ENCODE peak calls at places on chromosomes 1 and 21, in nine cellular contexts. One of them, this sample, is unnamed. For H3K27me3, the result is how much of the 10 kb centered on the place peaks cover.

GRCh38 chr1:197919523-197920301 is 2.5 kb downstream of the LHX9 start:
- DNase-seq in transverse colon: no peak
- DNase-seq in fibroblast of lung: no peak
- DNase-seq in mesendoderm: no peak
- DNase-seq in GM23248: no peak
- DNase-seq in lower lobe of right lung: peak
- DNase-seq in sigmoid colon: no peak
- DNase-seq in psoas muscle: no peak
- DNase-seq in thoracic aorta: no peak
- DNase-seq in this sample: no peak

GRCh38 chr1:67135354-67135753 is 584 bp upstream of the C1orf141 start:
- DNase-seq in lower lobe of right lung: no peak
- DNase-seq in transverse colon: no peak
- DNase-seq in sigmoid colon: no peak
- DNase-seq in fibroblast of lung: peak
- DNase-seq in psoas muscle: no peak
- DNase-seq in thoracic aorta: no peak
- DNase-seq in mesendoderm: no peak
- DNase-seq in GM23248: peak
- DNase-seq in this sample: no peak

GRCh38 chr1:75053207-75053606 is 81.0 kb upstream of the LHX8 start:
- DNase-seq in fibroblast of lung: no peak
- DNase-seq in transverse colon: no peak
- DNase-seq in thoracic aorta: no peak
- DNase-seq in sigmoid colon: no peak
- DNase-seq in GM23248: peak
- DNase-seq in mesendoderm: peak
- DNase-seq in psoas muscle: no peak
- DNase-seq in lower lobe of right lung: no peak
- DNase-seq in this sample: no peak

GRCh38 chr21:37176716-37177115 is 90.4 kb downstream of the VPS26C start:
- DNase-seq in lower lobe of right lung: no peak
- DNase-seq in transverse colon: no peak
- DNase-seq in thoracic aorta: no peak
- DNase-seq in fibroblast of lung: no peak
- DNase-seq in psoas muscle: no peak
- DNase-seq in mesendoderm: peak
- DNase-seq in sigmoid colon: no peak
- DNase-seq in GM23248: no peak
- DNase-seq in this sample: peak

GRCh38 chr1:232533328-232533727 is 96.6 kb downstream of the SIPA1L2 start:
- DNase-seq in GM23248: no peak
- DNase-seq in sigmoid colon: no peak
- DNase-seq in transverse colon: no peak
- DNase-seq in thoracic aorta: no peak
- DNase-seq in lower lobe of right lung: no peak
- DNase-seq in psoas muscle: no peak
- DNase-seq in mesendoderm: no peak
- DNase-seq in fibroblast of lung: no peak
- DNase-seq in this sample: no peak

GRCh38 chr1:98839840-98840239 is 164.8 kb downstream of the PLPPR5 start:
- DNase-seq in sigmoid colon: no peak
- DNase-seq in transverse colon: no peak
- DNase-seq in GM23248: peak
- DNase-seq in fibroblast of lung: peak
- DNase-seq in mesendoderm: no peak
- DNase-seq in thoracic aorta: no peak
- DNase-seq in psoas muscle: no peak
- DNase-seq in lower lobe of right lung: no peak
- DNase-seq in this sample: no peak

GRCh38 chr1:85171721-85172120 is 29.1 kb downstream of the SYDE2 start:
- DNase-seq in transverse colon: no peak
- DNase-seq in psoas muscle: no peak
- DNase-seq in fibroblast of lung: no peak
- DNase-seq in GM23248: no peak
- DNase-seq in mesendoderm: no peak
- DNase-seq in sigmoid colon: no peak
- DNase-seq in lower lobe of right lung: no peak
- DNase-seq in thoracic aorta: no peak
- DNase-seq in this sample: no peak

GRCh38 chr1:231636157-231636556 is 9.6 kb downstream of the DISC1 start:
- DNase-seq in fibroblast of lung: peak
- DNase-seq in GM23248: peak
- DNase-seq in lower lobe of right lung: no peak
- DNase-seq in thoracic aorta: no peak
- DNase-seq in sigmoid colon: no peak
- DNase-seq in mesendoderm: peak
- DNase-seq in transverse colon: no peak
- DNase-seq in psoas muscle: no peak
- DNase-seq in this sample: no peak

GRCh38 chr1:155210304-155210703 is 1.8 kb downstream of the MTX1 start:
- DNase-seq in psoas muscle: no peak
- DNase-seq in thoracic aorta: no peak
- DNase-seq in lower lobe of right lung: no peak
- DNase-seq in fibroblast of lung: no peak
- DNase-seq in transverse colon: no peak
- DNase-seq in mesendoderm: no peak
- DNase-seq in GM23248: no peak
- DNase-seq in sigmoid colon: no peak
- DNase-seq in this sample: no peak

GRCh38 chr1:40312238-40313205 is 4.6 kb downstream of the COL9A2 start:
- DNase-seq in GM23248: no peak
- DNase-seq in sigmoid colon: no peak
- DNase-seq in mesendoderm: no peak
- DNase-seq in transverse colon: peak
- DNase-seq in fibroblast of lung: no peak
- DNase-seq in psoas muscle: no peak
- DNase-seq in lower lobe of right lung: peak
- DNase-seq in thoracic aorta: no peak
- DNase-seq in this sample: no peak

GRCh38 chr1:17207540-17207939 is 2.6 kb downstream of the PADI1 start:
- DNase-seq in GM23248: no peak
- DNase-seq in thoracic aorta: no peak
- DNase-seq in transverse colon: no peak
- DNase-seq in fibroblast of lung: no peak
- DNase-seq in psoas muscle: no peak
- DNase-seq in lower lobe of right lung: no peak
- DNase-seq in mesendoderm: no peak
- DNase-seq in sigmoid colon: no peak
- DNase-seq in this sample: no peak

GRCh38 chr21:30227633-30228404 is 11.9 kb upstream of the CLDN8 start:
- DNase-seq in lower lobe of right lung: no peak
- DNase-seq in mesendoderm: no peak
- DNase-seq in GM23248: peak
- DNase-seq in thoracic aorta: no peak
- DNase-seq in fibroblast of lung: peak
- DNase-seq in sigmoid colon: no peak
- DNase-seq in psoas muscle: no peak
- DNase-seq in transverse colon: no peak
- DNase-seq in this sample: peak

DNA sequence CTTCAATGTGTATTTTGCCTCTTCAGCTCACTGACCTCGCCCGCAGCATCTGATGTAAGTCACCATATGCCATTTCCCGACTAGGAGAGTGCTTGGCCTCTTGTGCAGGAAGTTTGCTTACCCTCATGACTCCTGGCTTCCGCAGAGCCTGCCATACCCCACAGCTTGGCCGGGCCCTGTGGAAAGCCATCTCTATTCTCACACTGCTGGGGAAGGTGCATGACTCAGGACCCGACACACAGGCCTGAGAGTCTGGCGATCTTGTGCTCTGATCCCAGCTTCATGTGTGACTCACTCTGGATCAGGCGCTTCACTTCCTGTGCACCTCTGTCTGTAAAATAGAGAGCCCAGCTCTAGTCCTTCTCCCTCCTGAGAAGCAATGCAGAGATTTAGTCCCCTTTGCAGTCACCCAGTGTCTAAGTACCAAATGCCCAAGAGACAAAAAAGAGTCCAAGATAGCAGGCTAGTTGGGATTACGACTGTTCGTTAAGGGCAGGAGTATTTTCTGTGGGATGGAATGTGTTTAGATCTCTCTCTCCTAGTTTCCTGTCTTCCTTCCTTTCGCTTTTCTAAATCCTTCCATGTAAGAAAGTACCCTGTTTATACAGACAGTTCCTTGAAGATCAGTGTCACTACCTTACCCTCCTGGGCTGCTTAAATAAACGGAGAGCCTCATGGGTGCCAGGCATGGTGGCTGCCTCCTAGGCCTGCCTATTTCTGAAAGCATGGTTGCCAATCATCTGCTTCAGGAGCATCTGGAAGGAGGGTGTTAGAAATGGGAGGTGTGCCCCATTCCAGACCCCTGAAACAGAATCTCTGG is 62.8 kb upstream of the KIF26B start:
- DNase-seq in psoas muscle: peak
- DNase-seq in GM23248: peak
- DNase-seq in thoracic aorta: peak
- DNase-seq in fibroblast of lung: peak
- DNase-seq in transverse colon: no peak
- DNase-seq in lower lobe of right lung: peak
- DNase-seq in sigmoid colon: peak
- DNase-seq in mesendoderm: peak
- DNase-seq in this sample: peak
- H3K27me3 ChIP-seq in psoas muscle: under half
- H3K27me3 ChIP-seq in GM23248: under half
- H3K27me3 ChIP-seq in thoracic aorta: under half
- H3K27me3 ChIP-seq in fibroblast of lung: under half
- H3K27me3 ChIP-seq in transverse colon: under half
- H3K27me3 ChIP-seq in lower lobe of right lung: under half
- H3K27me3 ChIP-seq in sigmoid colon: under half
- H3K27me3 ChIP-seq in mesendoderm: under half
- H3K27me3 ChIP-seq in this sample: under half

GRCh38 chr1:110111081-110111480 is 1.2 kb upstream of the UBL4B start:
- DNase-seq in sigmoid colon: no peak
- DNase-seq in GM23248: no peak
- DNase-seq in thoracic aorta: no peak
- DNase-seq in psoas muscle: no peak
- DNase-seq in lower lobe of right lung: no peak
- DNase-seq in mesendoderm: peak
- DNase-seq in fibroblast of lung: no peak
- DNase-seq in transverse colon: no peak
- DNase-seq in this sample: no peak

GRCh38 chr1:110112656-110113055 is 413 bp downstream of the UBL4B start:
- DNase-seq in thoracic aorta: no peak
- DNase-seq in lower lobe of right lung: no peak
- DNase-seq in mesendoderm: no peak
- DNase-seq in GM23248: no peak
- DNase-seq in transverse colon: no peak
- DNase-seq in sigmoid colon: no peak
- DNase-seq in fibroblast of lung: no peak
- DNase-seq in psoas muscle: no peak
- DNase-seq in this sample: no peak

GRCh38 chr1:110113551-110113950 is 1.3 kb downstream of the UBL4B start:
- DNase-seq in thoracic aorta: no peak
- DNase-seq in fibroblast of lung: no peak
- DNase-seq in psoas muscle: no peak
- DNase-seq in lower lobe of right lung: no peak
- DNase-seq in GM23248: no peak
- DNase-seq in mesendoderm: no peak
- DNase-seq in sigmoid colon: no peak
- DNase-seq in transverse colon: no peak
- DNase-seq in this sample: no peak

GRCh38 chr1:110114173-110114572 is 1.9 kb downstream of the UBL4B start:
- DNase-seq in fibroblast of lung: no peak
- DNase-seq in GM23248: no peak
- DNase-seq in lower lobe of right lung: no peak
- DNase-seq in thoracic aorta: no peak
- DNase-seq in transverse colon: no peak
- DNase-seq in mesendoderm: no peak
- DNase-seq in sigmoid colon: no peak
- DNase-seq in psoas muscle: no peak
- DNase-seq in this sample: no peak

GRCh38 chr1:110112143-110112542 is at the start of gene UBL4B:
- DNase-seq in fibroblast of lung: no peak
- DNase-seq in transverse colon: no peak
- DNase-seq in mesendoderm: no peak
- DNase-seq in psoas muscle: no peak
- DNase-seq in thoracic aorta: no peak
- DNase-seq in lower lobe of right lung: no peak
- DNase-seq in sigmoid colon: no peak
- DNase-seq in GM23248: no peak
- DNase-seq in this sample: no peak
- H3K27ac ChIP-seq in fibroblast of lung: no peak
- H3K27ac ChIP-seq in transverse colon: no peak
- H3K27ac ChIP-seq in mesendoderm: no peak
- H3K27ac ChIP-seq in psoas muscle: no peak
- H3K27ac ChIP-seq in thoracic aorta: no peak
- H3K27ac ChIP-seq in lower lobe of right lung: no peak
- H3K27ac ChIP-seq in sigmoid colon: no peak
- H3K27ac ChIP-seq in GM23248: no peak
- H3K27ac ChIP-seq in this sample: no peak

DNA sequence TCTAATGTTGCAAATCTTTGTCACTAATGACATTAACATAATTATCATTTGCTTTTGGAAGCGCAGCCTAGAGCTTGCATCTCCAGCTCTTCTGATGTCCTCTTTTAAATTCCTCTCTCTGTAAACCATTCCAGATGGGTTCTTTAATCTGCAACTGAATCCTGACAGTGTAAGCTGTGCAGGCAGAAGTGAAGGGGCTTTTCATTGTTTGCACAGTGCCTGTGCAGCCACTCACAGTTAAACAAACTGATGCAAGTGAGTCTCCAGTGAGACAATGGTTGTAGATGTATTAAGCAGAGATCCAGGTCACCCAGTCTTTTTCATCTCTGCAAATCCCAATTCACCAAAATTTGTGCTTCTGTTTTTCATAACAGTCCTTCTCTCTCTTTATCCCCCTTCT is 22.5 kb upstream of the FCRL5 start:
- DNase-seq in psoas muscle: no peak
- DNase-seq in transverse colon: no peak
- DNase-seq in lower lobe of right lung: no peak
- DNase-seq in sigmoid colon: no peak
- DNase-seq in mesendoderm: no peak
- DNase-seq in thoracic aorta: no peak
- DNase-seq in fibroblast of lung: no peak
- DNase-seq in GM23248: no peak
- DNase-seq in this sample: no peak
- H3K27me3 ChIP-seq in psoas muscle: under half
- H3K27me3 ChIP-seq in transverse colon: under half
- H3K27me3 ChIP-seq in lower lobe of right lung: under half
- H3K27me3 ChIP-seq in sigmoid colon: under half
- H3K27me3 ChIP-seq in mesendoderm: under half
- H3K27me3 ChIP-seq in thoracic aorta: under half
- H3K27me3 ChIP-seq in fibroblast of lung: under half
- H3K27me3 ChIP-seq in GM23248: under half
- H3K27me3 ChIP-seq in this sample: under half

GRCh38 chr1:25134801-25135585 is 97.3 kb downstream of the SYF2 start:
- DNase-seq in psoas muscle: no peak
- DNase-seq in transverse colon: no peak
- DNase-seq in GM23248: no peak
- DNase-seq in thoracic aorta: no peak
- DNase-seq in mesendoderm: no peak
- DNase-seq in lower lobe of right lung: no peak
- DNase-seq in sigmoid colon: no peak
- DNase-seq in fibroblast of lung: no peak
- DNase-seq in this sample: no peak
- H3K27ac ChIP-seq in psoas muscle: no peak
- H3K27ac ChIP-seq in transverse colon: no peak
- H3K27ac ChIP-seq in GM23248: no peak
- H3K27ac ChIP-seq in thoracic aorta: no peak
- H3K27ac ChIP-seq in mesendoderm: no peak
- H3K27ac ChIP-seq in lower lobe of right lung: no peak
- H3K27ac ChIP-seq in sigmoid colon: no peak
- H3K27ac ChIP-seq in fibroblast of lung: no peak
- H3K27ac ChIP-seq in this sample: no peak